ENCODE peak calls at places on chromosomes 11 and 22, in four cellular contexts. B is stomach, D is sigmoid colon, R is esophagus squamous epithelium. M is an unnamed sample.

GRCh38 chr11:11876458-11876857 is 34.7 kb downstream of the USP47 start:
- DNase-seq in D (no peak), B (no peak), R (no peak), M (no peak)

GRCh38 chr11:27757953-27758352 is 57.7 kb upstream of the BDNF start:
- DNase-seq in R (no peak), B (no peak), D (no peak), M (no peak)

GRCh38 chr11:11218287-11218986 is 134.6 kb downstream of the CSNK2A3 start:
- DNase-seq in R (no peak), D (no peak), B (peak), M (no peak)

GRCh38 chr11:2428322-2428795 is 16.0 kb downstream of the TRPM5 start:
- DNase-seq in D (no peak), R (no peak), B (peak), M (peak)

GRCh38 chr11:103587951-103588788 is 448.3 kb upstream of the DDI1 start:
- DNase-seq in R (no peak), D (no peak), B (no peak), M (no peak)

GRCh38 chr22:43133401-43133800 is 9.8 kb downstream of the MCAT start:
- DNase-seq in B (no peak), D (no peak), R (no peak), M (no peak)

GRCh38 chr11:87259731-87260130 is 222.0 kb downstream of the TMEM135 start:
- DNase-seq in D (no peak), B (no peak), R (no peak), M (no peak)

GRCh38 chr11:3037041-3037944 is 19.9 kb downstream of the CARS1 start:
- DNase-seq in D (peak), R (no peak), B (peak), M (peak)

GRCh38 chr11:5891216-5891800 is 1.7 kb upstream of the OR52E5 start:
- DNase-seq in B (no peak), R (no peak), D (no peak), M (no peak)

GRCh38 chr11:78800089-78800690 is 225.5 kb upstream of the NARS2 start:
- DNase-seq in D (no peak), B (no peak), R (no peak), M (no peak)

GRCh38 chr22:26439559-26439958 is 10.5 kb downstream of the ASPHD2 start:
- DNase-seq in B (no peak), D (no peak), R (no peak), M (no peak)

GRCh38 chr11:128279861-128280260 is 307.5 kb downstream of the ETS1 start:
- DNase-seq in D (no peak), R (no peak), B (no peak), M (no peak)

GRCh38 chr11:74090701-74091100 is 80.1 kb downstream of the C2CD3 start:
- DNase-seq in B (no peak), R (no peak), D (no peak), M (no peak)

GRCh38 chr22:44159230-44159629 is 21.5 kb upstream of the PARVG start:
- DNase-seq in B (no peak), R (no peak), D (peak), M (no peak)

GRCh38 chr22:29702931-29703594 is 16.7 kb upstream of the CABP7 start:
- DNase-seq in D (no peak), R (no peak), B (no peak), M (no peak)

GRCh38 chr11:134276396-134277175 is 407 bp downstream of the GLB1L3 start:
- DNase-seq in B (no peak), R (no peak), D (no peak), M (no peak)

GRCh38 chr11:34345012-34345804 is 12.6 kb downstream of the ABTB2 start:
- DNase-seq in R (no peak), B (peak), D (peak), M (no peak)

GRCh38 chr11:61273151-61274078 is 21.7 kb downstream of the VWCE start:
- DNase-seq in D (no peak), B (peak), R (no peak), M (no peak)

GRCh38 chr11:114615448-114616361 is 20.1 kb upstream of the NXPE4 start:
- DNase-seq in B (no peak), R (no peak), D (no peak), M (no peak)

GRCh38 chr11:47233989-47234668 is 14.5 kb downstream of the ACP2 start:
- DNase-seq in R (no peak), D (no peak), B (no peak), M (no peak)

GRCh38 chr11:5624489-5625278 is at the start of gene TRIM34:
- DNase-seq in D (peak), R (no peak), B (peak), M (peak)

GRCh38 chr22:37284807-37285355 is 2.6 kb downstream of the CYTH4 start:
- DNase-seq in D (peak), R (no peak), B (peak), M (peak)

GRCh38 chr11:113952588-113952987 is 22.3 kb upstream of the HTR3A start:
- DNase-seq in D (no peak), R (no peak), B (no peak), M (no peak)

GRCh38 chr11:128039140-128040021 is 548.0 kb downstream of the ETS1 start:
- DNase-seq in R (no peak), D (no peak), B (peak), M (peak)

GRCh38 chr11:819943-820649 is 1.4 kb downstream of the PNPLA2 start:
- DNase-seq in R (peak), B (peak), D (peak), M (peak)

GRCh38 chr11:538431-539051 is 1.2 kb downstream of the LRRC56 start:
- DNase-seq in D (no peak), R (no peak), B (no peak), M (no peak)

GRCh38 chr11:30919389-30920172 is 333.4 kb upstream of the MPPED2 start:
- DNase-seq in R (no peak), D (no peak), B (no peak), M (no peak)

GRCh38 chr22:39003165-39003638 is 10.9 kb upstream of the APOBEC3C start:
- DNase-seq in R (no peak), B (peak), D (peak), M (peak)

GRCh38 chr11:3609416-3610265 is 32.2 kb downstream of the ART5 start:
- DNase-seq in B (no peak), D (no peak), R (no peak), M (peak)

GRCh38 chr11:121117753-121118152 is 16.7 kb downstream of the TECTA start:
- DNase-seq in R (no peak), D (no peak), B (no peak), M (no peak)

GRCh38 chr11:11993814-11994213 is 14.6 kb downstream of the DKK3 start:
- DNase-seq in D (peak), B (no peak), R (no peak), M (no peak)

GRCh38 chr11:22508691-22509090 is 116.9 kb downstream of the FANCF start:
- DNase-seq in R (no peak), B (no peak), D (no peak), M (no peak)

DNA sequence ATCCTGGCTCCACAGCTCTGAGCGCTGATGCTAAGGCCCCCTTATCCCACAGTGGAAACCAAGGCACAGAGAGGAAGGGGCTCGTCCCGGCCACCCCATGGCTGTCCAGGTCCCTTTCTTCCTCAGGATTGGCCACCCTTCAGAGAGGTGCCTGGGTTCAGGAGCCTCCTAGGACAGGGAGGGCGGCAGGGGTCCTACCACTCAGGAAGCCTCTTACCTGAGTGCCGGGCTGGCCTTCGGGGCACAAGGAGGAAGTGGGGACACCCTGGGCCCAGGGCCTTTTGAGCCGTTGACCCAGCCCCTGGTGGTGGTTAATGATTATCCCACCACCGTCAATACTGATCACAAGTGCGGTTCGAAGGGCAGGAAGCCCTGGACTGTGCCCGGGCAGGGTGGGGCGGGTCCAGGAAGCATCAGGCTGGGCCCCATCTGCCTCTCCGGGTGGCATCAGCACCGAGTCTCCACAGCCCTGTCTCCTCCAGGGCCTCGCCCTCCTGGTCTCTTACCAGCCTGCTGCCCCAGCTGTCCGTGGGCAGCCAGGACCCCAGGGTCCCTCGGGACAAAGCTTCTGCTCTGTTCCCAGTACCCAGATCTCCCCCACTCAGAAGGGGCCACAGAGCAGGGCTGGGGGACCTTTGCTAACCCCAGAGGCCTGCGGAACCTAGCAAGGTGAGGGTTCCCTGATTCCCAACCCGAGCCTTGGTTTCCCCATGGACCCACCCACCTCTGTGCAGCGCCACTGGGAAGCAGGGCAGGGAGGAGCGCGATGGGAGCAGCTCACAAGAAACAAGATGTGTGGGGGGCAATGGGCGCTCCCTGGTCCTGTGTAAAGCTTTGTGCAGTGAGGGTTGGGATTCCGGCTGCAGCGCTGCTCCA is 15.0 kb upstream of the EHD1 start:
- DNase-seq in B (peak), R (no peak), D (no peak), M (peak)
- TF ChIP-seq POLR2A in B (no peak), R (no peak), D (peak), M (peak)

DNA sequence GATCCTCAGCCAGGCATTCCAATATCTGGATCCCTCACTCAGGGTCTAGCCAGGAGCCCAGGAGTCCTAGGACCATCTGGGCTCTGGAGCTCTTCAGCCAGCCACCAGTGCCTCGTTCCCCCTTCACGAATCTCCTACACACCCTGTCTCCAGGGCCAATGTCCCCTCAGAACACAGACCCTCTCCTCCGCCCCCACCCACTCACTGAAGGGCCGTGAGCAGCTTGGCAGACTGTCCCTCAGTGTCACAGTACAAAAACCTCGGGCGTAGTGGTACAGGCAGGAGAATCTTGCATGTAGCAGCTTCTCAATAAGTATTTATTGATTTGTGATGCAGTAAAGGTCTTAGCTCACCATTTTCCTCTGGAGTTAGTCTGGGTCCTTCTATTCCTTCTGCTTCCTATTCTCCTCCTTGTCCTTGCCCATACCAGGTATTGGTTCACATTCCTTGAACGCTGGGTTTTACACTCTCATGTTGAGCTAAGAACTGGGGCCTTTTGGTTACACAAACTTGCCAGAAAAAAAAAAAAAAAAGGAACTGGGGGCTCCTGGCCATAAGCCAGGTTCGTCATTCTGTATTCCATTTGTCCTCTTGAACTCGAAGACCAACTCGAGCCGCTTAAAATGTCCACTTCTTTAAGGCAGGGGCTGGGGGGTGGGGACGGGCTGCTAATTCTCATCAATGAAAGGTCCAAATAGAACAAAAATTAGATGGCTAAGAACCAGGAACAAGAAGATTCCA is 2.3 kb downstream of the CXCR5 start:
- DNase-seq in R (no peak), D (no peak), B (no peak), M (no peak)
- H3K4me3 ChIP-seq in R (no peak), D (peak), B (no peak), M (peak)

DNA sequence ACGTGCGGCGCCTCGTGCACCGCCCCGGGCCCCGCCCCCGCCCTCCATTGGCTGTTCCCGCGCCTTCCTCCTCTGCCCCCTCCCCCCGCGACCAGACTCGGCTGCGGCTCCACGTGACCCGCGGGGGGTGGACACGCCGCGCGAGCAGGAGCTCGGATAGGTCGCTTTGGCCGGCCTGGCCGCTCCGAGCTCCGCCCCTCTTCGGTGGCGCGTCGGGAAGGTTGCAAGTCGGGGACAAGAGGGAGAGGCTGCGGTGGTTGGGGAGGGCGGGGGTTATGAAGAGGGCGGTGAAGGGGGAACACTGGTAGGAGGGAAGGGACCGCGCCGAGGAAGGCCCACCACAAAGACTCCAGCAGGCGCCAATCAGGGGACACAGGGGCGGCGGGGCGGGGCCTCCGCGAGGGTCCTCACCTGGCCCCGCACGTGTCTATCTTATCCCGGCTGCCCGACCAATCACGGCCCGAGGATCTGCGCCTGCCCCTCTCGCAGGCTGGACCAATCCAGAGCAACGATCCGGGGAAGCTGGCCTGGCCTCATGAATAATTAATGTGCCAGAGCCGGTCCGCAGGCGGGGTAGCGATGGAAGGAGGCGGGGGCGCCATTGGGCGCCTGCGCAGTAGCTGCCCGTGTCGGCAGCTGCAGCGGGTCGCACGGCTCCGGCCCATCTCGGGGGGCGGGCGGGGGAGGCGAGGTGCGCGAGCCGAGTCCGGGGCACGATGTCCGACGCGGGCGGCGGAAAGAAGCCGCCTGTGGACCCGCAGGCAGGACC is at the start of gene TEF:
- DNase-seq in R (peak), D (peak), B (peak), M (peak)
- TF ChIP-seq POLR2A in R (peak), D (peak), B (no peak), M (peak)

DNA sequence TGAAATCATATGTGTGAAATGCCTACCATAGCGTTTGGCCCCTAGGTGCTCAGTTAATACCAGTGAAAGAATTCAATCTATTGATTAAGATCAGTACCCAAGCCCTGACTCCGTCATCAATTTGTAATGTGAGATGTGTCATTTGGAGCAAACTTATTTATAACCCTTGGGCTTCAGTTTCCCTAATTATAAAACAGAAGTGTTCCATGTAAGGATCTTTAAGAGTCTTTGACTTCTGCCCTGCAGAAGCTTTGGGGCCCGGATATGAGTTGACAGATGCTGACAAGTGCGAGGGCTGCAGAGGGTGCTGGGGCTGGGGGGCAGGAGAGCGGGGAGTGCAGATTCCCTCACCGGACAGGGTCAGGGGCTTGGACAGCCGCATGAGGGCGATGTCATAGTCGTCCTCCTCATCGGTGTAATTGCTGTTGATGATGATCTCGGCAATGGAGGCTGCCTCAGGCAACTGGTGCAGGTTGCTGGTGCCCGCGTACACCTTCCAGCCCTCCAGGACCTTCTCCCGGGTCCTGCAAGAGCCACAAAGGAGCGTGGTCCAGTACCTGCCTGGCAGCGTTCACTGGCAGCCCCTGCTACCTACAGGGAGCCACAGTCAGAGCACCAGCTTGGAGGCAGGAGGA is 20.8 kb downstream of the TMPRSS13 start:
- DNase-seq in B (no peak), R (no peak), D (peak), M (peak)
- H3K4me3 ChIP-seq in B (no peak), R (no peak), D (no peak), M (no peak)